ENCODE peak calls at places on chromosomes 7 and 10, in eight cellular contexts. One of them, this sample, is unnamed.

GRCh38 chr7:8035647-8036518 is 67.3 kb downstream of the GLCCI1 start:
- DNase-seq in heart left ventricle: no peak
- DNase-seq in T-helper 1 cell: no peak
- DNase-seq in psoas muscle: no peak
- DNase-seq in stimulated activated CD4-positive, alpha-beta T cell treated with anti-CD3 and anti-CD28 coated beads, Interleukin-4, amount 100 ng/mL, for 1 hour: no peak
- DNase-seq in renal cortical epithelial cell: peak; percentile 47
- DNase-seq in nephron progenitor cell: no peak
- DNase-seq in SW 1271: peak; percentile 15
- DNase-seq in this sample: no peak

GRCh38 chr7:118306771-118307170 is 82.3 kb downstream of the ANKRD7 start:
- DNase-seq in T-helper 1 cell: no peak
- DNase-seq in heart left ventricle: no peak
- DNase-seq in stimulated activated CD4-positive, alpha-beta T cell treated with anti-CD3 and anti-CD28 coated beads, Interleukin-4, amount 100 ng/mL, for 1 hour: no peak
- DNase-seq in SW 1271: no peak
- DNase-seq in psoas muscle: no peak
- DNase-seq in renal cortical epithelial cell: no peak
- DNase-seq in nephron progenitor cell: no peak
- DNase-seq in this sample: no peak

GRCh38 chr7:158595068-158595467 is 7.4 kb upstream of the PTPRN2 start:
- DNase-seq in heart left ventricle: no peak
- DNase-seq in psoas muscle: no peak
- DNase-seq in T-helper 1 cell: no peak
- DNase-seq in nephron progenitor cell: no peak
- DNase-seq in stimulated activated CD4-positive, alpha-beta T cell treated with anti-CD3 and anti-CD28 coated beads, Interleukin-4, amount 100 ng/mL, for 1 hour: no peak
- DNase-seq in renal cortical epithelial cell: peak; percentile 49
- DNase-seq in SW 1271: no peak
- DNase-seq in this sample: peak; percentile 39

GRCh38 chr7:31724696-31725095 is 37.7 kb downstream of the PPP1R17 start:
- DNase-seq in T-helper 1 cell: no peak
- DNase-seq in nephron progenitor cell: no peak
- DNase-seq in psoas muscle: no peak
- DNase-seq in renal cortical epithelial cell: no peak
- DNase-seq in heart left ventricle: no peak
- DNase-seq in stimulated activated CD4-positive, alpha-beta T cell treated with anti-CD3 and anti-CD28 coated beads, Interleukin-4, amount 100 ng/mL, for 1 hour: no peak
- DNase-seq in SW 1271: no peak
- DNase-seq in this sample: no peak

GRCh38 chr10:132347211-132347930 is 15.4 kb downstream of the LRRC27 start:
- DNase-seq in renal cortical epithelial cell: no peak
- DNase-seq in SW 1271: no peak
- DNase-seq in heart left ventricle: no peak
- DNase-seq in stimulated activated CD4-positive, alpha-beta T cell treated with anti-CD3 and anti-CD28 coated beads, Interleukin-4, amount 100 ng/mL, for 1 hour: no peak
- DNase-seq in nephron progenitor cell: no peak
- DNase-seq in psoas muscle: no peak
- DNase-seq in T-helper 1 cell: no peak
- DNase-seq in this sample: no peak

GRCh38 chr7:3482147-3482921 is 181.3 kb downstream of the SDK1 start:
- DNase-seq in nephron progenitor cell: peak; percentile 40
- DNase-seq in SW 1271: peak; percentile 62
- DNase-seq in T-helper 1 cell: no peak
- DNase-seq in heart left ventricle: no peak
- DNase-seq in renal cortical epithelial cell: peak; percentile 67
- DNase-seq in psoas muscle: no peak
- DNase-seq in stimulated activated CD4-positive, alpha-beta T cell treated with anti-CD3 and anti-CD28 coated beads, Interleukin-4, amount 100 ng/mL, for 1 hour: no peak
- DNase-seq in this sample: no peak

GRCh38 chr7:55411844-55412243 is 46.7 kb downstream of the LANCL2 start:
- DNase-seq in SW 1271: no peak
- DNase-seq in nephron progenitor cell: no peak
- DNase-seq in renal cortical epithelial cell: no peak
- DNase-seq in psoas muscle: no peak
- DNase-seq in heart left ventricle: no peak
- DNase-seq in T-helper 1 cell: no peak
- DNase-seq in stimulated activated CD4-positive, alpha-beta T cell treated with anti-CD3 and anti-CD28 coated beads, Interleukin-4, amount 100 ng/mL, for 1 hour: no peak
- DNase-seq in this sample: no peak

GRCh38 chr10:103193820-103194529 is 903 bp upstream of the NT5C2 start:
- DNase-seq in heart left ventricle: no peak
- DNase-seq in T-helper 1 cell: no peak
- DNase-seq in nephron progenitor cell: no peak
- DNase-seq in renal cortical epithelial cell: no peak
- DNase-seq in psoas muscle: no peak
- DNase-seq in stimulated activated CD4-positive, alpha-beta T cell treated with anti-CD3 and anti-CD28 coated beads, Interleukin-4, amount 100 ng/mL, for 1 hour: no peak
- DNase-seq in SW 1271: no peak
- DNase-seq in this sample: no peak

GRCh38 chr7:158821173-158822021 is 7.9 kb downstream of the ESYT2 start:
- DNase-seq in psoas muscle: peak; percentile 15
- DNase-seq in renal cortical epithelial cell: peak; percentile 72
- DNase-seq in stimulated activated CD4-positive, alpha-beta T cell treated with anti-CD3 and anti-CD28 coated beads, Interleukin-4, amount 100 ng/mL, for 1 hour: no peak
- DNase-seq in nephron progenitor cell: no peak
- DNase-seq in SW 1271: peak; percentile 94
- DNase-seq in T-helper 1 cell: no peak
- DNase-seq in heart left ventricle: no peak
- DNase-seq in this sample: no peak

GRCh38 chr10:12726971-12727831 is 274.3 kb downstream of the CCDC3 start:
- DNase-seq in psoas muscle: no peak
- DNase-seq in renal cortical epithelial cell: peak; percentile 39
- DNase-seq in T-helper 1 cell: no peak
- DNase-seq in stimulated activated CD4-positive, alpha-beta T cell treated with anti-CD3 and anti-CD28 coated beads, Interleukin-4, amount 100 ng/mL, for 1 hour: no peak
- DNase-seq in nephron progenitor cell: no peak
- DNase-seq in heart left ventricle: no peak
- DNase-seq in SW 1271: no peak
- DNase-seq in this sample: no peak

GRCh38 chr7:132666076-132666775 is 90.0 kb upstream of the PLXNA4 start:
- DNase-seq in psoas muscle: no peak
- DNase-seq in stimulated activated CD4-positive, alpha-beta T cell treated with anti-CD3 and anti-CD28 coated beads, Interleukin-4, amount 100 ng/mL, for 1 hour: no peak
- DNase-seq in SW 1271: no peak
- DNase-seq in heart left ventricle: no peak
- DNase-seq in T-helper 1 cell: no peak
- DNase-seq in nephron progenitor cell: no peak
- DNase-seq in renal cortical epithelial cell: peak; percentile 8
- DNase-seq in this sample: no peak

GRCh38 chr10:72316748-72317435 is 37.8 kb downstream of the DNAJB12 start:
- DNase-seq in heart left ventricle: peak; percentile 88
- DNase-seq in renal cortical epithelial cell: no peak
- DNase-seq in SW 1271: no peak
- DNase-seq in psoas muscle: peak; percentile 73
- DNase-seq in nephron progenitor cell: no peak
- DNase-seq in T-helper 1 cell: peak; percentile 44
- DNase-seq in stimulated activated CD4-positive, alpha-beta T cell treated with anti-CD3 and anti-CD28 coated beads, Interleukin-4, amount 100 ng/mL, for 1 hour: no peak
- DNase-seq in this sample: peak; percentile 67